ENCODE peak calls at places on chromosome 22, in eight cellular contexts. One of them, this sample, is unnamed.

GRCh38 chr22:24109649-24110048 is 71.6 kb upstream of the SUSD2 start:
- DNase-seq in transverse colon: peak; percentile 21
- DNase-seq in esophagus muscularis mucosa: no peak
- DNase-seq in sigmoid colon: no peak
- DNase-seq in H1: no peak
- DNase-seq in HCT116: no peak
- DNase-seq in breast epithelium: no peak
- DNase-seq in HepG2: no peak
- DNase-seq in this sample: no peak

GRCh38 chr22:26643368-26644100 is 13.9 kb upstream of the MIAT start:
- DNase-seq in transverse colon: no peak
- DNase-seq in esophagus muscularis mucosa: no peak
- DNase-seq in sigmoid colon: no peak
- DNase-seq in H1: no peak
- DNase-seq in HCT116: no peak
- DNase-seq in breast epithelium: no peak
- DNase-seq in HepG2: no peak
- DNase-seq in this sample: no peak

GRCh38 chr22:37559901-37560681 is at the start of gene CDC42EP1:
- DNase-seq in transverse colon: peak; percentile 75
- DNase-seq in esophagus muscularis mucosa: no peak
- DNase-seq in sigmoid colon: peak; percentile 84
- DNase-seq in H1: no peak
- DNase-seq in HCT116: no peak
- DNase-seq in breast epithelium: no peak
- DNase-seq in HepG2: no peak
- DNase-seq in this sample: peak; percentile 74

GRCh38 chr22:30890689-30891442 is 77.7 kb downstream of the MORC2 start:
- DNase-seq in transverse colon: peak; percentile 41
- DNase-seq in esophagus muscularis mucosa: no peak
- DNase-seq in sigmoid colon: peak; percentile 62
- DNase-seq in H1: no peak
- DNase-seq in HCT116: peak; percentile 10
- DNase-seq in breast epithelium: no peak
- DNase-seq in HepG2: no peak
- DNase-seq in this sample: peak; percentile 57

GRCh38 chr22:46229701-46230100 is 20.4 kb downstream of the CDPF1 start:
- DNase-seq in transverse colon: no peak
- DNase-seq in esophagus muscularis mucosa: no peak
- DNase-seq in sigmoid colon: no peak
- DNase-seq in H1: no peak
- DNase-seq in HCT116: no peak
- DNase-seq in breast epithelium: no peak
- DNase-seq in HepG2: no peak
- DNase-seq in this sample: no peak

GRCh38 chr22:28883917-28884753 is 763 bp downstream of the ZNRF3 start:
- DNase-seq in transverse colon: peak; percentile 42
- DNase-seq in esophagus muscularis mucosa: no peak
- DNase-seq in sigmoid colon: peak; percentile 77
- DNase-seq in H1: no peak
- DNase-seq in HCT116: peak; percentile 12
- DNase-seq in breast epithelium: no peak
- DNase-seq in HepG2: no peak
- DNase-seq in this sample: peak; percentile 43

GRCh38 chr22:25666308-25666707 is 75.7 kb upstream of the MYO18B start:
- DNase-seq in transverse colon: peak; percentile 41
- DNase-seq in esophagus muscularis mucosa: no peak
- DNase-seq in sigmoid colon: peak; percentile 84
- DNase-seq in H1: no peak
- DNase-seq in HCT116: no peak
- DNase-seq in breast epithelium: no peak
- DNase-seq in HepG2: peak; percentile 95
- DNase-seq in this sample: no peak

GRCh38 chr22:45585437-45585755 is 82.7 kb downstream of the FBLN1 start:
- DNase-seq in transverse colon: no peak
- DNase-seq in esophagus muscularis mucosa: no peak
- DNase-seq in sigmoid colon: no peak
- DNase-seq in H1: no peak
- DNase-seq in HCT116: no peak
- DNase-seq in breast epithelium: no peak
- DNase-seq in HepG2: no peak
- DNase-seq in this sample: no peak

GRCh38 chr22:37749831-37750595 is 53.2 kb downstream of the TRIOBP start:
- DNase-seq in transverse colon: no peak
- DNase-seq in esophagus muscularis mucosa: no peak
- DNase-seq in sigmoid colon: no peak
- DNase-seq in H1: no peak
- DNase-seq in HCT116: no peak
- DNase-seq in breast epithelium: no peak
- DNase-seq in HepG2: peak; percentile 28
- DNase-seq in this sample: no peak

GRCh38 chr22:19178065-19178658 is 374 bp downstream of the SLC25A1 start:
- DNase-seq in transverse colon: peak; percentile 72
- DNase-seq in esophagus muscularis mucosa: no peak
- DNase-seq in sigmoid colon: peak; percentile 80
- DNase-seq in H1: no peak
- DNase-seq in HCT116: no peak
- DNase-seq in breast epithelium: no peak
- DNase-seq in HepG2: peak; percentile 21
- DNase-seq in this sample: peak; percentile 60

GRCh38 chr22:23183107-23183698 is 2.9 kb downstream of the BCR start:
- DNase-seq in transverse colon: peak; percentile 52
- DNase-seq in esophagus muscularis mucosa: no peak
- DNase-seq in sigmoid colon: no peak
- DNase-seq in H1: peak; percentile 39
- DNase-seq in HCT116: no peak
- DNase-seq in breast epithelium: no peak
- DNase-seq in HepG2: peak; percentile 47
- DNase-seq in this sample: peak; percentile 70

GRCh38 chr22:48301421-48301820 is 1526.3 kb downstream of the BRD1 start:
- DNase-seq in transverse colon: no peak
- DNase-seq in esophagus muscularis mucosa: no peak
- DNase-seq in sigmoid colon: no peak
- DNase-seq in H1: no peak
- DNase-seq in HCT116: no peak
- DNase-seq in breast epithelium: no peak
- DNase-seq in HepG2: no peak
- DNase-seq in this sample: no peak

GRCh38 chr22:50595189-50595588 is 5.4 kb upstream of the MAPK8IP2 start:
- DNase-seq in transverse colon: no peak
- DNase-seq in esophagus muscularis mucosa: no peak
- DNase-seq in sigmoid colon: no peak
- DNase-seq in H1: no peak
- DNase-seq in HCT116: no peak
- DNase-seq in breast epithelium: no peak
- DNase-seq in HepG2: no peak
- DNase-seq in this sample: no peak
- H3K4me1 ChIP-seq in transverse colon: peaks cover 3% of the 10 kb centered on the region
- H3K4me1 ChIP-seq in esophagus muscularis mucosa: peaks cover 6% of the 10 kb centered on the region
- H3K4me1 ChIP-seq in sigmoid colon: peaks cover 5% of the 10 kb centered on the region
- H3K4me1 ChIP-seq in H1: no peaks in the 10 kb centered on the region
- H3K4me1 ChIP-seq in HCT116: no peaks in the 10 kb centered on the region
- H3K4me1 ChIP-seq in breast epithelium: no peaks in the 10 kb centered on the region
- H3K4me1 ChIP-seq in HepG2: peaks cover 6% of the 10 kb centered on the region
- H3K4me1 ChIP-seq in this sample: peaks cover 6% of the 10 kb centered on the region

DNA sequence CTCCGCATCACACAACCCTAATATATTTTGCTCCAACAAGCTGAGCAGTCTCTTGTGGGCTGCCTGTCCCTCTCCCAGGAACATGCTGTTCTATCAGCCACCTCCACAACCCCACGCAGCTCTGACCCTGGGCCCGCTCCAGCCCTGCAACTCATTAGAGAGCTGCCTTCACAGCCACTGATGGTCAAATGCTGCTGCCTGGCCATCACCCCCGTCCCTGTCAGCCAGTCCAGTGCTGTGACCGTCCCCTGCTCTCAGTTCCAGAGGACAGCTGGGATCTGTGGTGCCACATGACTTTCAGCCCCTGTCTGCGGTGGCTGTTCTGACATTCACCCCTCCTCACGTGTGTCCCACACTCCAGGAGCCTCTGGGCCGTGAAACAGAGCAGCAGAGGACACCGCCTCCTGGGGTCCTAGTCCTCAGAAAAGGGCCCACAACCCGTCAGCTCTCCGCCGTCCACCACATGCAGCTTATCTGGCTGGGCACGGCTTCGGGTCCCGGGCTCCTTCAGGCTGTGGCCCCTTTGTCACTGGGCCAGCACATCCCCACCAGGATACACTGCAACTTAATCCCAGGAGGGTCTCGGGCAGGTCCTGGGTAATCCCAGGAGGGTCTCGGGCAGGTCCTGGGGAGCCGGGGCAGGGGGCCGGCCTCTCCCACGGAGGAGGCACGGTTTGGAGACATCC is 14.9 kb downstream of the CRELD2 start:
- DNase-seq in transverse colon: peak; percentile 66
- DNase-seq in esophagus muscularis mucosa: peak; percentile 93
- DNase-seq in sigmoid colon: peak; percentile 94
- DNase-seq in H1: no peak
- DNase-seq in HCT116: no peak
- DNase-seq in breast epithelium: no peak
- DNase-seq in HepG2: no peak
- DNase-seq in this sample: peak; percentile 64
- TF ChIP-seq POLR2AphosphoS5 in transverse colon: peak; percentile 10
- TF ChIP-seq POLR2AphosphoS5 in esophagus muscularis mucosa: peak; percentile 79
- TF ChIP-seq POLR2AphosphoS5 in sigmoid colon: peak; percentile 45
- TF ChIP-seq POLR2AphosphoS5 in H1: no peak
- TF ChIP-seq POLR2AphosphoS5 in HCT116: no peak
- TF ChIP-seq POLR2AphosphoS5 in breast epithelium: peak; percentile 54
- TF ChIP-seq POLR2AphosphoS5 in HepG2: no peak
- TF ChIP-seq POLR2AphosphoS5 in this sample: no peak

DNA sequence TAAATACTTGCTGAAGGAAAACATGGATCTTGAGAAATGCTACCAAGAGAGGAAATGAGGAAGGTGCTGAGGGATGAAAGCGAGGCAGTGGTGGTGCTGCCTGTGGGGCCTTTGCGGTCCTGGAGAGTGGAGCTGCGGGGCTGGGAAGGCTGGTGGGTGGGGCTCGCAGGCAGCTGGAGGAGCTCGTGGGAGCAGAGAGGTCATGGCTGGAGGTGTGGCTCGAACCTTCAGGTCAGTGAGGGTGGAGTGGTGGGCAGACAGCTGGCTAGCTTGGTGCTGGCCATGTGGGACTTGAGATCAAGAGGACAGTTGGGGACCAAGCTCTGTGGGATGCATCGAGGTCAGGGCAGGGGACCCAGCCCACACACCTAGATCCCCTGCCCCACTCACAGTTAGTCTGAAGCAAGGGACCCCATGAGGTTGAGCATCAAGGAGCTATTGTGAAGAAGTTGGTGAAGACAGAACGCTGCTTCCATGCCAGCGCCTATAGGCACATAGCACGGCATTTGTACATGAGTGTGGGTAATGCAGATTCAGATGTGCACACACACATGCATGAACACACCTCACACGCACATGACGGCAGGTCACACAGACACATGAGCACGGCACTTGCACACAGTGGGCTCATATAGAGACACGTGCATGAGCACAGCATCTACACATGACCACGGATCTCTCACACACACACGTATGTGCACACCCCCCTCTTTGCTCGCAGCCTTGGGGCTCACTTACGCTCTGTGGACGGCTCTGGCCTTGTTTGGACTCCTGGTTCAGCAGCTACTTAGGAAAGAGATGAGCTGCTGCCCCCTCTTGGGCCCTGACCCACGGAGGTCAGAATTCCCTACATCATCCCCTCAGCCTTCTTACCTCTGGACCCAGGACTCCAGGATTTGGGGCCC is 30.4 kb downstream of the SHANK3 start:
- DNase-seq in transverse colon: no peak
- DNase-seq in esophagus muscularis mucosa: no peak
- DNase-seq in sigmoid colon: peak; percentile 54
- DNase-seq in H1: no peak
- DNase-seq in HCT116: no peak
- DNase-seq in breast epithelium: no peak
- DNase-seq in HepG2: no peak
- DNase-seq in this sample: no peak
- TF ChIP-seq POLR2A in transverse colon: no peak
- TF ChIP-seq POLR2A in esophagus muscularis mucosa: no peak
- TF ChIP-seq POLR2A in sigmoid colon: no peak
- TF ChIP-seq POLR2A in H1: no peak
- TF ChIP-seq POLR2A in HCT116: no peak
- TF ChIP-seq POLR2A in breast epithelium: no peak
- TF ChIP-seq POLR2A in HepG2: no peak
- TF ChIP-seq POLR2A in this sample: no peak

GRCh38 chr22:42792909-42793847 is 63.9 kb downstream of the ARFGAP3 start:
- DNase-seq in transverse colon: no peak
- DNase-seq in esophagus muscularis mucosa: no peak
- DNase-seq in sigmoid colon: peak; percentile 66
- DNase-seq in H1: no peak
- DNase-seq in HCT116: no peak
- DNase-seq in breast epithelium: no peak
- DNase-seq in HepG2: no peak
- DNase-seq in this sample: peak; percentile 23

GRCh38 chr22:42793848-42794405 is 63.1 kb downstream of the ARFGAP3 start:
- DNase-seq in transverse colon: no peak
- DNase-seq in esophagus muscularis mucosa: no peak
- DNase-seq in sigmoid colon: peak; percentile 42
- DNase-seq in H1: no peak
- DNase-seq in HCT116: no peak
- DNase-seq in breast epithelium: peak; percentile 36
- DNase-seq in HepG2: no peak
- DNase-seq in this sample: no peak

GRCh38 chr22:42794551-42795510 is 62.2 kb downstream of the ARFGAP3 start:
- DNase-seq in transverse colon: no peak
- DNase-seq in esophagus muscularis mucosa: no peak
- DNase-seq in sigmoid colon: no peak
- DNase-seq in H1: no peak
- DNase-seq in HCT116: no peak
- DNase-seq in breast epithelium: peak; percentile 47
- DNase-seq in HepG2: peak; percentile 31
- DNase-seq in this sample: peak; percentile 20

GRCh38 chr22:42791721-42792452 is 65.2 kb downstream of the ARFGAP3 start:
- DNase-seq in transverse colon: peak; percentile 25
- DNase-seq in esophagus muscularis mucosa: no peak
- DNase-seq in sigmoid colon: peak; percentile 77
- DNase-seq in H1: no peak
- DNase-seq in HCT116: no peak
- DNase-seq in breast epithelium: no peak
- DNase-seq in HepG2: no peak
- DNase-seq in this sample: no peak

DNA sequence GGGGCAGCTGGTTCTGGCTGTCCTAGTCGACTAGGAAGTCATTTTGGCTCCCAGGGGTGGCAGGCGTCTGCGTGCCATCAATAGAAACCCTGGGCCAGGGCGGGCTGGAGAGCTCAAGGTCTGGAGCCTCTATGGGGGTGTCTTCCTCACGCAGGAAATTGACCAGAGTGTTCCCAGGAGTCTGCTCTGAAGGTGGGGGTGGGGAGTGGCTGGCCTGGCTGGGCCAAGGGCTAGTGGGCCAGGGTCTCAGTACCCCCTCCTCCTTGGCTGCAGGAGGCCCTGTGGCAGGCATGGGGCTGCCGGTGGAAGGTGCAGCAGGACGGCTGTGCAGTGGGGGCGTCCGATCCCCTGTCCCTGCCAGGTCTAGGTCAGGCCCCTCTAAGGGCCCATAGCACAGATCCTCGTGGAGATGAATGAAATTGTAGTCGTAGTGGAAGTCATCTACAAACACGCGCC is 64.6 kb downstream of the ARFGAP3 start:
- DNase-seq in transverse colon: no peak
- DNase-seq in esophagus muscularis mucosa: no peak
- DNase-seq in sigmoid colon: peak; percentile 61
- DNase-seq in H1: no peak
- DNase-seq in HCT116: no peak
- DNase-seq in breast epithelium: no peak
- DNase-seq in HepG2: no peak
- DNase-seq in this sample: no peak
- H3K4me1 ChIP-seq in transverse colon: no peaks in the 10 kb centered on the region
- H3K4me1 ChIP-seq in esophagus muscularis mucosa: peaks cover 35% of the 10 kb centered on the region
- H3K4me1 ChIP-seq in sigmoid colon: no peaks in the 10 kb centered on the region
- H3K4me1 ChIP-seq in H1: no peaks in the 10 kb centered on the region
- H3K4me1 ChIP-seq in HCT116: no peaks in the 10 kb centered on the region
- H3K4me1 ChIP-seq in breast epithelium: no peaks in the 10 kb centered on the region
- H3K4me1 ChIP-seq in HepG2: peaks cover 41% of the 10 kb centered on the region
- H3K4me1 ChIP-seq in this sample: no peaks in the 10 kb centered on the region

GRCh38 chr22:17589810-17590375 is 26.6 kb downstream of the SLC25A18 start:
- DNase-seq in transverse colon: no peak
- DNase-seq in esophagus muscularis mucosa: no peak
- DNase-seq in sigmoid colon: no peak
- DNase-seq in H1: no peak
- DNase-seq in HCT116: no peak
- DNase-seq in breast epithelium: peak; percentile 25
- DNase-seq in HepG2: no peak
- DNase-seq in this sample: no peak
- TF ChIP-seq POLR2AphosphoS5 in transverse colon: no peak
- TF ChIP-seq POLR2AphosphoS5 in esophagus muscularis mucosa: no peak
- TF ChIP-seq POLR2AphosphoS5 in sigmoid colon: no peak
- TF ChIP-seq POLR2AphosphoS5 in H1: no peak
- TF ChIP-seq POLR2AphosphoS5 in HCT116: no peak
- TF ChIP-seq POLR2AphosphoS5 in breast epithelium: no peak
- TF ChIP-seq POLR2AphosphoS5 in HepG2: no peak
- TF ChIP-seq POLR2AphosphoS5 in this sample: no peak

This sample was measured in stomach.